ENCODE peak calls at places on chromosomes 2 and 18, in four cellular contexts. One of them, this sample, is unnamed.

GRCh38 chr18:51211552-51211951 is 14.1 kb upstream of the MEX3C start:
- DNase-seq in omental fat pad: no peak
- DNase-seq in amniotic stem cell: no peak
- DNase-seq in M059J: peak; percentile 87
- DNase-seq in this sample: peak; percentile 47

GRCh38 chr2:133270550-133270949 is 297.7 kb downstream of the NCKAP5 start:
- DNase-seq in omental fat pad: no peak
- DNase-seq in amniotic stem cell: no peak
- DNase-seq in M059J: peak; percentile 62
- DNase-seq in this sample: no peak

GRCh38 chr2:151891566-151892194 is 63.5 kb upstream of the ARL5A start:
- DNase-seq in omental fat pad: no peak
- DNase-seq in amniotic stem cell: no peak
- DNase-seq in M059J: peak; percentile 9
- DNase-seq in this sample: no peak

GRCh38 chr18:74775239-74775638 is 177.6 kb downstream of the ZNF407 start:
- DNase-seq in omental fat pad: no peak
- DNase-seq in amniotic stem cell: peak; percentile 19
- DNase-seq in M059J: peak; percentile 22
- DNase-seq in this sample: no peak

GRCh38 chr2:39228413-39229209 is 15.2 kb downstream of the CDKL4 start:
- DNase-seq in omental fat pad: no peak
- DNase-seq in amniotic stem cell: no peak
- DNase-seq in M059J: no peak
- DNase-seq in this sample: no peak

GRCh38 chr2:26462511-26463251 is 15.2 kb downstream of the OTOF start:
- DNase-seq in omental fat pad: no peak
- DNase-seq in amniotic stem cell: no peak
- DNase-seq in M059J: peak; percentile 72
- DNase-seq in this sample: no peak

GRCh38 chr2:186575302-186575701 is 14.6 kb upstream of the ITGAV start:
- DNase-seq in omental fat pad: no peak
- DNase-seq in amniotic stem cell: peak; percentile 88
- DNase-seq in M059J: peak; percentile 98
- DNase-seq in this sample: no peak

GRCh38 chr2:121650554-121650930 is 1.3 kb upstream of the CLASP1 start:
- DNase-seq in omental fat pad: no peak
- DNase-seq in amniotic stem cell: no peak
- DNase-seq in M059J: peak; percentile 34
- DNase-seq in this sample: no peak

GRCh38 chr2:95282458-95282857 is 8.2 kb downstream of the PROM2 start:
- DNase-seq in omental fat pad: no peak
- DNase-seq in amniotic stem cell: no peak
- DNase-seq in M059J: no peak
- DNase-seq in this sample: no peak

GRCh38 chr18:34880882-34881852 is 160.0 kb upstream of the MAPRE2 start:
- DNase-seq in omental fat pad: no peak
- DNase-seq in amniotic stem cell: no peak
- DNase-seq in M059J: peak; percentile 21
- DNase-seq in this sample: no peak

GRCh38 chr18:57438669-57439616 is 3.8 kb downstream of the ONECUT2 start:
- DNase-seq in omental fat pad: no peak
- DNase-seq in amniotic stem cell: no peak
- DNase-seq in M059J: no peak
- DNase-seq in this sample: no peak

GRCh38 chr2:2702385-2702784 is 371.3 kb upstream of the MYT1L start:
- DNase-seq in omental fat pad: no peak
- DNase-seq in amniotic stem cell: no peak
- DNase-seq in M059J: no peak
- DNase-seq in this sample: no peak

GRCh38 chr2:165452327-165452726 is 17.2 kb upstream of the CSRNP3 start:
- DNase-seq in omental fat pad: no peak
- DNase-seq in amniotic stem cell: no peak
- DNase-seq in M059J: no peak
- DNase-seq in this sample: no peak

GRCh38 chr2:138718405-138718804 is 61.8 kb downstream of the NXPH2 start:
- DNase-seq in omental fat pad: no peak
- DNase-seq in amniotic stem cell: no peak
- DNase-seq in M059J: no peak
- DNase-seq in this sample: no peak

GRCh38 chr2:60794271-60794863 is 38.3 kb downstream of the PAPOLG start:
- DNase-seq in omental fat pad: no peak
- DNase-seq in amniotic stem cell: no peak
- DNase-seq in M059J: peak; percentile 18
- DNase-seq in this sample: no peak

GRCh38 chr2:125572660-125573059 is 1083.3 kb upstream of the GYPC start:
- DNase-seq in omental fat pad: no peak
- DNase-seq in amniotic stem cell: no peak
- DNase-seq in M059J: no peak
- DNase-seq in this sample: no peak

GRCh38 chr2:12202702-12203101 is 456.3 kb downstream of the LPIN1 start:
- DNase-seq in omental fat pad: no peak
- DNase-seq in amniotic stem cell: no peak
- DNase-seq in M059J: no peak
- DNase-seq in this sample: no peak

GRCh38 chr2:129253461-129253812 is 726.0 kb upstream of the RAB6C start:
- DNase-seq in omental fat pad: no peak
- DNase-seq in amniotic stem cell: no peak
- DNase-seq in M059J: no peak
- DNase-seq in this sample: no peak

GRCh38 chr2:109468893-109469292 is 144.9 kb downstream of the SEPTIN10 start:
- DNase-seq in omental fat pad: no peak
- DNase-seq in amniotic stem cell: no peak
- DNase-seq in M059J: no peak
- DNase-seq in this sample: no peak

GRCh38 chr18:56901919-56902318 is 245.0 kb upstream of the BOD1L2 start:
- DNase-seq in omental fat pad: no peak
- DNase-seq in amniotic stem cell: no peak
- DNase-seq in M059J: no peak
- DNase-seq in this sample: no peak

GRCh38 chr2:148021059-148021985 is at the start of gene MBD5:
- DNase-seq in omental fat pad: no peak
- DNase-seq in amniotic stem cell: peak; percentile 15
- DNase-seq in M059J: peak; percentile 49
- DNase-seq in this sample: no peak